ENCODE peak calls at places on chromosomes 2 and 18, in four cellular contexts. O is psoas muscle; W is CD8-positive, alpha-beta T cell; N is HCT116. R is an unnamed sample.

GRCh38 chr2:39455826-39456225 is 18.7 kb upstream of the MAP4K3 start:
- DNase-seq in O (no peak), W (no peak), N (no peak), R (no peak)

GRCh38 chr18:25289040-25289631 is 62.8 kb downstream of the ZNF521 start:
- DNase-seq in O (no peak), W (no peak), N (no peak), R (no peak)

GRCh38 chr18:58640428-58640805 is 11.5 kb upstream of the ALPK2 start:
- DNase-seq in O (no peak), W (no peak), N (no peak), R (no peak)

GRCh38 chr2:72330673-72331072 is 183.0 kb upstream of the CYP26B1 start:
- DNase-seq in O (no peak), W (no peak), N (no peak), R (no peak)

GRCh38 chr2:200321780-200322534 is 15.5 kb downstream of the SPATS2L start:
- DNase-seq in O (no peak), W (no peak), N (no peak), R (no peak)

GRCh38 chr2:178008636-178009289 is 63.8 kb downstream of the PDE11A start:
- DNase-seq in O (no peak), W (no peak), N (no peak), R (no peak)

GRCh38 chr2:42879913-42880737 is 87.7 kb upstream of the HAAO start:
- DNase-seq in O (no peak), W (no peak), N (no peak), R (no peak)

GRCh38 chr18:26579941-26580618 is 31.7 kb upstream of the KCTD1 start:
- DNase-seq in O (no peak), W (no peak), N (peak; percentile 56), R (no peak)

GRCh38 chr2:27291865-27292264 is 9.6 kb downstream of the TRIM54 start:
- DNase-seq in O (no peak), W (no peak), N (no peak), R (no peak)

GRCh38 chr18:4547126-4547525 is 92.0 kb upstream of the DLGAP1 start:
- DNase-seq in O (no peak), W (no peak), N (no peak), R (no peak)

GRCh38 chr18:72692086-72692485 is 147.9 kb upstream of the CBLN2 start:
- DNase-seq in O (no peak), W (no peak), N (no peak), R (no peak)

GRCh38 chr2:121910139-121910538 is 154.7 kb downstream of the TSN start:
- DNase-seq in O (no peak), W (no peak), N (no peak), R (no peak)

GRCh38 chr18:3948958-3949357 is 499.0 kb downstream of the TGIF1 start:
- DNase-seq in O (no peak), W (no peak), N (no peak), R (no peak)

GRCh38 chr2:134295441-134295840 is 41.6 kb downstream of the MGAT5 start:
- DNase-seq in O (no peak), W (no peak), N (no peak), R (no peak)

GRCh38 chr18:34801769-34802168 is 91.7 kb downstream of the DTNA start:
- DNase-seq in O (no peak), W (no peak), N (no peak), R (no peak)

GRCh38 chr18:54209471-54210180 is 14.8 kb downstream of the MBD2 start:
- DNase-seq in O (no peak), W (no peak), N (no peak), R (no peak)

GRCh38 chr18:50586710-50587109 is 26.8 kb downstream of the MAPK4 start:
- DNase-seq in O (no peak), W (no peak), N (no peak), R (no peak)
- H3K9me3 ChIP-seq in O (no peaks in the 10 kb centered on the region), W (no peaks in the 10 kb centered on the region), N (no peaks in the 10 kb centered on the region), R (no peaks in the 10 kb centered on the region)

GRCh38 chr2:218908721-218909619 is 28.3 kb downstream of the WNT10A start:
- DNase-seq in O (peak; percentile 89), W (peak; percentile 77), N (peak; percentile 78), R (peak; percentile 78)
- H3K4me1 ChIP-seq in O (peaks cover 7% of the 10 kb centered on the region), W (peaks cover 8% of the 10 kb centered on the region), N (peaks cover 17% of the 10 kb centered on the region), R (peaks cover 10% of the 10 kb centered on the region)

GRCh38 chr2:36483290-36483689 is 114.7 kb downstream of the FEZ2 start:
- DNase-seq in O (no peak), W (no peak), N (no peak), R (no peak)
- H3K36me3 ChIP-seq in O (no peaks in the 10 kb centered on the region), W (no peaks in the 10 kb centered on the region), N (peaks cover 8% of the 10 kb centered on the region), R (no peaks in the 10 kb centered on the region)

DNA sequence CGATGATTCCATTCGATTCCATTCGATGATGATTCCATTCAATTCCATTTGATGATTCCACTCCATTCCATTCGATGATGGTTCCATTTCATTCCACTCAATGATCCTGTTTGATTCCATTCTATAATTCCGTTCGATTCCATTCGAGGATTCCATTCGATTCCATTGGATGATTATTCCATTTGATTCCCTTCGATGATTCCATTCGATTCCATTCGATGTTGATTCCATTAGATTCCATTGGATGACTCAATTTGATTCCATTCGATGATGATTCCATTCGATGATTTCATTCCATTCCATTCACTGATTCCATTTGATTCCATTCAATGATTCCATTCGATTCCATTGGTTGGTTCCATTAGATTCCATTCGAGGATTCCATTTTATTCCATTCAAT is 1084.4 kb downstream of the RPIA start:
- DNase-seq in O (no peak), W (no peak), N (no peak), R (no peak)
- H3K9me3 ChIP-seq in O (peaks cover 82% of the 10 kb centered on the region), W (peaks cover 18% of the 10 kb centered on the region), N (peaks cover 74% of the 10 kb centered on the region), R (peaks cover 69% of the 10 kb centered on the region)

GRCh38 chr2:152335016-152335850 is at the start of gene FMNL2:
- DNase-seq in O (peak; percentile 90), W (no peak), N (peak; percentile 59), R (peak; percentile 23)

GRCh38 chr2:152336854-152337510 is 2.0 kb downstream of the FMNL2 start:
- DNase-seq in O (peak; percentile 36), W (no peak), N (no peak), R (no peak)

GRCh38 chr2:152337511-152337903 is 2.5 kb downstream of the FMNL2 start:
- DNase-seq in O (no peak), W (no peak), N (no peak), R (no peak)

GRCh38 chr2:152335851-152336102 is 803 bp downstream of the FMNL2 start:
- DNase-seq in O (no peak), W (no peak), N (no peak), R (no peak)

DNA sequence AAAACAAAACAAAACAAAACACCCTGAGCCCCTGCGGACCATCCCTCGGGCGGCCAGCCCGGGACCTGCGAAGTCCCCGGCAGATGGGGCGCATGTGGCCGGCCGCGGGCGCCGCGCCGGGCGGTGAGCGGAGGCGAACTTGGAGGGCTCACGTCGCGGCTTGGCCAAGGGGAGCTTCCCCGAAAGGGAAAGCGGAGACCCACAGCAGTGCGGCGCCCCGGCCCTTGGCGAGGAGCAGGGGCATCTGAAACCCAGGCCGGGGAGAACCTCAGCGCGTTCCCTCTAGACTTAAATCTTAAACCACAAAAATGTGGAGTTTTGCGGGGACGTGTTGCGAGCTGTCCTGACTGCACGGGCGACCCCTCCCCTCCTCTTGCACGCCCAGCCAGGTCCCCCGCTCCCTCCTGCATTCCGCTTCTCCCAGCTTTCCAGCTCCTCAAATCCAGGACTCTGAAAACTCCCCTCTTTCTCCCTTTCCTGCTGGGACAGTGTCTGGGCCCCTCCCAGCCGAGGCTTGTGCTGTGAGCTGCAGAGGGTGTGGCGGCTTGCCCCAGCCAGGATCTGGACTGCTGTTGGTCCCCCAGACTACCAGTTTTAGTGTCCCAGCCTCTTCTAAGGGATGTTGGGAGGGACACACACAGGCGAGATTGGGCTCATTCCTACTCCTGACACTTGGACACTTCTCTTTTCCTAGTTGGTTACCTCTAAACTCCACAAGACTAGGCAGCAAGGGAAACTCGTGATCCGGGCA is 1.3 kb downstream of the FMNL2 start:
- DNase-seq in O (peak; percentile 62), W (no peak), N (no peak), R (no peak)
- H3K4me1 ChIP-seq in O (peaks cover 34% of the 10 kb centered on the region), W (peaks cover 4% of the 10 kb centered on the region), N (peaks cover 17% of the 10 kb centered on the region), R (no peaks in the 10 kb centered on the region)

GRCh38 chr2:8737571-8738175 is 55.8 kb downstream of the ID2 start:
- DNase-seq in O (no peak), W (no peak), N (no peak), R (no peak)
- H3K36me3 ChIP-seq in O (peaks cover 12% of the 10 kb centered on the region), W (peaks cover 35% of the 10 kb centered on the region), N (no peaks in the 10 kb centered on the region), R (peaks cover 11% of the 10 kb centered on the region)

GRCh38 chr2:239171643-239172042 is 229.2 kb downstream of the HDAC4 start:
- DNase-seq in O (no peak), W (no peak), N (no peak), R (no peak)
- H3K9me3 ChIP-seq in O (peaks cover 13% of the 10 kb centered on the region), W (peaks cover 26% of the 10 kb centered on the region), N (peaks cover 32% of the 10 kb centered on the region), R (peaks cover 40% of the 10 kb centered on the region)

R was measured in naive thymus-derived CD4-positive, alpha-beta T cell.